ENCODE peak calls at places on chromosomes 5 and 9, in eight cellular contexts. L, Z, G, E, R, I, Y and M are unnamed samples.

GRCh38 chr9:18632624-18633407 is 158.9 kb downstream of the ADAMTSL1 start:
- DNase-seq in L (no peak), Z (peak; percentile 9), G (no peak), E (no peak), R (no peak), I (no peak), Y (no peak), M (peak; percentile 30)

GRCh38 chr5:151040211-151040747 is 19.9 kb downstream of the GPX3 start:
- DNase-seq in L (no peak), Z (no peak), G (no peak), E (peak; percentile 26), R (no peak), I (peak; percentile 38), Y (no peak), M (no peak)

GRCh38 chr9:127854169-127854833 is at the start of gene ENG:
- DNase-seq in L (peak; percentile 65), Z (peak; percentile 31), G (peak; percentile 85), E (no peak), R (peak; percentile 58), I (peak; percentile 89), Y (peak; percentile 73), M (peak; percentile 54)

GRCh38 chr9:98453589-98454311 is 198.3 kb upstream of the TBC1D2 start:
- DNase-seq in L (no peak), Z (no peak), G (peak; percentile 45), E (no peak), R (no peak), I (no peak), Y (no peak), M (no peak)

GRCh38 chr9:136525841-136526499 is 19.9 kb downstream of the NOTCH1 start:
- DNase-seq in L (no peak), Z (no peak), G (no peak), E (no peak), R (peak; percentile 62), I (no peak), Y (no peak), M (peak; percentile 38)

GRCh38 chr5:68215888-68216736 is 556 bp downstream of the PIK3R1 start:
- DNase-seq in L (peak; percentile 52), Z (peak; percentile 32), G (peak; percentile 82), E (peak; percentile 72), R (peak; percentile 71), I (peak; percentile 95), Y (peak; percentile 55), M (peak; percentile 48)

GRCh38 chr5:79983618-79984017 is 7.4 kb downstream of the MTX3 start:
- DNase-seq in L (no peak), Z (no peak), G (no peak), E (no peak), R (no peak), I (no peak), Y (no peak), M (no peak)

GRCh38 chr9:116070256-116070914 is 83.2 kb upstream of the PAPPA start:
- DNase-seq in L (no peak), Z (no peak), G (no peak), E (no peak), R (no peak), I (no peak), Y (no peak), M (no peak)

GRCh38 chr9:71793386-71794105 is 25.2 kb upstream of the CEMIP2 start:
- DNase-seq in L (no peak), Z (no peak), G (no peak), E (no peak), R (no peak), I (no peak), Y (peak; percentile 88), M (no peak)

GRCh38 chr5:135135530-135136201 is 101.6 kb upstream of the PITX1 start:
- DNase-seq in L (no peak), Z (no peak), G (no peak), E (peak; percentile 52), R (peak; percentile 89), I (no peak), Y (no peak), M (peak; percentile 63)

DNA sequence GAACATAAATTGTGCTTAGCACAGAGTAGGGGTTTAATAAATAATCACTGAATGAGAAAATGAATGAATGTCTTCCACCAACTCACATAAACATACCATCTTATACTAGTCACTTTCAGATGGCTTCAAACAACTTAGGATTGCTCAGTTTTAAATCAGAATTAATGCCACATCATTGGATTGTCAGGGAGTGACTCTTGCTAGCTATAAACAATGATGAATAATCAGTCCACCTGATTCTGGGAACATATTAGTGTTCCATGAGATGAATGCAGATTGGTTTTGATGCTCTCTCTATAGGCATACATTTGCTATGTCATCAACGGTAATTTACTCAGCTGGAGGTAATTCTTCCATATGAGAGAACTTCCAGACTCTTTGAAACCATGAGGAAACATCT is 97.4 kb downstream of the CDH9 start:
- DNase-seq in L (no peak), Z (no peak), G (no peak), E (no peak), R (no peak), I (no peak), Y (no peak), M (no peak)
- H3K27ac ChIP-seq in L (no peak overlapping the region), Z (no peak overlapping the region), G (no peak overlapping the region), E (no peak overlapping the region), R (no peak overlapping the region), I (no peak overlapping the region), Y (no peak overlapping the region), M (no peak overlapping the region)

GRCh38 chr5:36300927-36301540 is 668 bp downstream of the RANBP3L start:
- DNase-seq in L (no peak), Z (peak; percentile 19), G (no peak), E (no peak), R (no peak), I (no peak), Y (no peak), M (peak; percentile 38)

GRCh38 chr5:36301858-36302603 is at the start of gene RANBP3L:
- DNase-seq in L (no peak), Z (peak; percentile 63), G (no peak), E (no peak), R (peak; percentile 12), I (no peak), Y (no peak), M (peak; percentile 46)

GRCh38 chr5:36300181-36300926 is 1.3 kb downstream of the RANBP3L start:
- DNase-seq in L (no peak), Z (peak; percentile 14), G (no peak), E (no peak), R (no peak), I (no peak), Y (no peak), M (no peak)

GRCh38 chr5:36304095-36304494 is 2.4 kb upstream of the RANBP3L start:
- DNase-seq in L (no peak), Z (no peak), G (no peak), E (no peak), R (no peak), I (no peak), Y (peak; percentile 39), M (no peak)

GRCh38 chr5:36305571-36306326 is 4.0 kb upstream of the RANBP3L start:
- DNase-seq in L (peak; percentile 55), Z (peak; percentile 37), G (peak; percentile 42), E (peak; percentile 34), R (peak; percentile 39), I (no peak), Y (peak; percentile 72), M (peak; percentile 57)
- TF ChIP-seq POLR2AphosphoS5 in L (no peak), Z (peak; percentile 55), G (no peak), E (no peak), R (no peak), I (no peak), Y (no peak), M (no peak)

DNA sequence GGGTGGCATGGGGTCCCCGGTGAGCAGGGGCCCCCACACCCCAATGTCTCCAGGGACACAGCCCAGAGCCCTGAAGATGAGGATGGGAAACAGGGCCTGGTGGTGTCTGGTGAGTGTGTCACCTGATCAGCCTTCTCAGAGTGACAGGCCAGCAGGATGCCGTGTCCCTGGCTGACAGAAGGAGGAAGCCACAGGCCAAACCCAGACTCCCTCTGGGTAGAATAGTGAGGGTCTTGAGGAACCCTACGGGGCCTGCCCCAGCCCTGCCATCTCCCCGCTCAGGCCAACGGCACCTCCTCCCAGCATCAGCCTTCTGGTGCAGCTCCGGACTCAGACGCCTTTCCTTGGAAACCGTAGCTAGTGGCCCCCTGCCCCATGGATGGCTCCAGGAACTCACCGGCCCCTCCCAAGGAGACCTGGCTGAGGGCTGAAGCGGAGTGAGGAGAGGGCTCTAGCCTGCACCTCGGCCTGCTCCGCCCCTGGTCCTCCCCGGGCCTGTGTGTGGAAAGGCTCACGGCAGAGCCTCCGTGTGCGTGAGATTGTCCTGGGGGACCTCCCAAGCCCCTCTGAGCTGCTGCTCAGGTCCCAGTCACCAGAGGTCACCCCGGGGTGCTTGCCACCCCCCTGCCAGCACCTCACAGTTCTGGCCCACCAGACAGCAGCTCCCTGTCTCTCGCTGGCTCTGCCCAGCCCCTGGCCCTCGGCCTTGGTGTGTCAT is 6.0 kb downstream of the RALGDS start:
- DNase-seq in L (no peak), Z (no peak), G (no peak), E (no peak), R (no peak), I (peak; percentile 78), Y (no peak), M (no peak)
- H3K27ac ChIP-seq in L (peak overlapping the region; percentile 82), Z (peak overlapping the region; percentile 27), G (peak overlapping the region; percentile 99), E (peak overlapping the region; percentile 3), R (peak overlapping the region; percentile 62), I (no peak overlapping the region), Y (no peak overlapping the region), M (peak overlapping the region; percentile 72)

GRCh38 chr9:130687615-130688014 is 6.0 kb upstream of the EXOSC2 start:
- DNase-seq in L (no peak), Z (no peak), G (no peak), E (no peak), R (no peak), I (no peak), Y (no peak), M (no peak)

GRCh38 chr9:130692365-130692764 is 1.2 kb upstream of the EXOSC2 start:
- DNase-seq in L (no peak), Z (no peak), G (peak; percentile 38), E (no peak), R (no peak), I (peak; percentile 82), Y (peak; percentile 97), M (no peak)

GRCh38 chr9:130688070-130688469 is 5.5 kb upstream of the EXOSC2 start:
- DNase-seq in L (no peak), Z (no peak), G (no peak), E (no peak), R (no peak), I (no peak), Y (no peak), M (no peak)

GRCh38 chr9:130689572-130689936 is 4.0 kb upstream of the EXOSC2 start:
- DNase-seq in L (no peak), Z (no peak), G (no peak), E (no peak), R (no peak), I (no peak), Y (no peak), M (no peak)

DNA sequence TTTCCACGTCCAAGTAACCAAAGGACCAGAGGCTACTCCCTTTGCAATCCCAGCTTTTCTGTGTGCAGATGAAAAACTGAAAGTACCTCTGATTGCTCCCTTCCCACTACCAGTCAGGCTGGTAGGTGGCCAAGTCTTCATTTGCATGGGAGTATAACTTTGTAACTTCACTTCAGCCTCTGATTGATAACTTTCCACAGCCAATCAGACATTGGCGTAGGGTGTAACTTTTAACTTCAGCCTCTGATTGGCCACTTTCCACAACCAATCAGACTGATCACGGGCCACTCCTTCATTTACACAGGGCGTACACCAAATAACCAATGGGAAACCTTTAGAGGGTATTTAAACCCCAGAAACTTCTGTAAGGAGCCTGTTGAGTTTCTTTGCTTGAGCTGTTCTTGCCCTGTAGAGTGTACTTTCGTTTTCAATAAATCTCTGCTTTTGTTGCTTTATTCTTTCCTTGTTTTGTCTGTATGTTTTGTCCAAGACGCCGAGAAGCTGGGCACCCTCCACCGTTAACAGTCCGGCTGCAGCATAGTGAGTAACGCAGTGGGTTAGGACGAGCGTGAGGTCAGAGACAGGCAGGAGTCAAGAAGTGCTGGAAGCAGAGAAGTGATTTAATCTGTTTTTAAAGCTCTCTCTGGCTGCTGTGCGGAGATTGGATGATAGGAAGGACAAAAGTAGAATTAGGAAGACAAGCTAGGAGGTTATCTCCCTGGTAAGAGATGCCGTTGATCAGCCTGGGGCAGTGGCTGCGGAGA is 3.5 kb upstream of the EXOSC2 start:
- DNase-seq in L (no peak), Z (peak; percentile 90), G (peak; percentile 72), E (peak; percentile 84), R (peak; percentile 83), I (no peak), Y (peak; percentile 95), M (peak; percentile 87)
- TF ChIP-seq POLR2AphosphoS5 in L (peak; percentile 47), Z (peak; percentile 95), G (peak; percentile 98), E (no peak), R (peak; percentile 61), I (no peak), Y (peak; percentile 84), M (peak; percentile 82)